ENCODE peak calls at places on chromosome 21, in six cellular contexts. One of them, this sample, is unnamed.

GRCh38 chr21:34576043-34576466 is 38.9 kb downstream of the RCAN1 start:
- DNase-seq in activated CD4-positive, alpha-beta T cell treated with anti-CD3 and anti-CD28 coated beads for 36 hours: no peak
- DNase-seq in left lung: no peak
- DNase-seq in adipocyte: no peak
- DNase-seq in AG04450: no peak
- DNase-seq in GM23338: no peak
- DNase-seq in this sample: no peak

GRCh38 chr21:44436958-44437357 is 18.4 kb upstream of the LRRC3 start:
- DNase-seq in GM23338: no peak
- DNase-seq in adipocyte: no peak
- DNase-seq in activated CD4-positive, alpha-beta T cell treated with anti-CD3 and anti-CD28 coated beads for 36 hours: no peak
- DNase-seq in left lung: peak
- DNase-seq in AG04450: no peak
- DNase-seq in this sample: no peak

GRCh38 chr21:32993894-32994293 is 31.8 kb upstream of the OLIG2 start:
- DNase-seq in GM23338: no peak
- DNase-seq in activated CD4-positive, alpha-beta T cell treated with anti-CD3 and anti-CD28 coated beads for 36 hours: no peak
- DNase-seq in left lung: no peak
- DNase-seq in adipocyte: no peak
- DNase-seq in AG04450: no peak
- DNase-seq in this sample: no peak

GRCh38 chr21:44606495-44606894 is 5.4 kb upstream of the KRTAP10-8 start:
- DNase-seq in adipocyte: no peak
- DNase-seq in GM23338: no peak
- DNase-seq in left lung: no peak
- DNase-seq in activated CD4-positive, alpha-beta T cell treated with anti-CD3 and anti-CD28 coated beads for 36 hours: no peak
- DNase-seq in AG04450: no peak
- DNase-seq in this sample: no peak

GRCh38 chr21:38751379-38752050 is 54.2 kb upstream of the ETS2 start:
- DNase-seq in left lung: peak
- DNase-seq in activated CD4-positive, alpha-beta T cell treated with anti-CD3 and anti-CD28 coated beads for 36 hours: no peak
- DNase-seq in adipocyte: no peak
- DNase-seq in AG04450: no peak
- DNase-seq in GM23338: no peak
- DNase-seq in this sample: no peak

GRCh38 chr21:8992731-8993174 is 1528.6 kb upstream of the TPTE start:
- DNase-seq in adipocyte: no peak
- DNase-seq in GM23338: peak
- DNase-seq in left lung: peak
- DNase-seq in AG04450: no peak
- DNase-seq in activated CD4-positive, alpha-beta T cell treated with anti-CD3 and anti-CD28 coated beads for 36 hours: no peak
- DNase-seq in this sample: no peak

GRCh38 chr21:33402011-33402979 is 918 bp upstream of the IFNGR2 start:
- DNase-seq in activated CD4-positive, alpha-beta T cell treated with anti-CD3 and anti-CD28 coated beads for 36 hours: peak
- DNase-seq in GM23338: peak
- DNase-seq in AG04450: no peak
- DNase-seq in adipocyte: no peak
- DNase-seq in left lung: peak
- DNase-seq in this sample: peak

GRCh38 chr21:29232601-29233541 is 65.9 kb upstream of the BACH1 start:
- DNase-seq in GM23338: no peak
- DNase-seq in adipocyte: peak
- DNase-seq in AG04450: no peak
- DNase-seq in activated CD4-positive, alpha-beta T cell treated with anti-CD3 and anti-CD28 coated beads for 36 hours: no peak
- DNase-seq in left lung: no peak
- DNase-seq in this sample: peak

GRCh38 chr21:33238146-33238545 is 8.4 kb downstream of the IFNAR2 start:
- DNase-seq in AG04450: no peak
- DNase-seq in left lung: no peak
- DNase-seq in adipocyte: no peak
- DNase-seq in GM23338: no peak
- DNase-seq in activated CD4-positive, alpha-beta T cell treated with anti-CD3 and anti-CD28 coated beads for 36 hours: peak
- DNase-seq in this sample: no peak

GRCh38 chr21:17257784-17258183 is 255.1 kb upstream of the CXADR start:
- DNase-seq in AG04450: no peak
- DNase-seq in left lung: no peak
- DNase-seq in activated CD4-positive, alpha-beta T cell treated with anti-CD3 and anti-CD28 coated beads for 36 hours: no peak
- DNase-seq in GM23338: no peak
- DNase-seq in adipocyte: no peak
- DNase-seq in this sample: no peak

GRCh38 chr21:22925032-22925431 is 1926.8 kb downstream of the NCAM2 start:
- DNase-seq in activated CD4-positive, alpha-beta T cell treated with anti-CD3 and anti-CD28 coated beads for 36 hours: no peak
- DNase-seq in GM23338: no peak
- DNase-seq in AG04450: no peak
- DNase-seq in adipocyte: no peak
- DNase-seq in left lung: no peak
- DNase-seq in this sample: no peak

GRCh38 chr21:26169611-26170470 is 729 bp downstream of the APP start:
- DNase-seq in AG04450: no peak
- DNase-seq in left lung: peak
- DNase-seq in adipocyte: peak
- DNase-seq in activated CD4-positive, alpha-beta T cell treated with anti-CD3 and anti-CD28 coated beads for 36 hours: peak
- DNase-seq in GM23338: peak
- DNase-seq in this sample: peak

GRCh38 chr21:29777155-29777554 is 162.6 kb downstream of the GRIK1 start:
- DNase-seq in left lung: no peak
- DNase-seq in activated CD4-positive, alpha-beta T cell treated with anti-CD3 and anti-CD28 coated beads for 36 hours: no peak
- DNase-seq in AG04450: no peak
- DNase-seq in adipocyte: no peak
- DNase-seq in GM23338: no peak
- DNase-seq in this sample: no peak

This sample was measured in GM03348.